ENCODE peak calls at places on chromosomes 6 and 20, in five cellular contexts. F is GM12878, Y is HL-60, J is K562, O is HepG2. C is an unnamed sample.

GRCh38 chr6:14417377-14417776 is 299.8 kb downstream of the CD83 start:
- DNase-seq in F (no peak), Y (no peak), J (no peak), O (no peak), C (no peak)

GRCh38 chr6:126182650-126183311 is 157.1 kb upstream of the CENPW start:
- DNase-seq in F (peak), Y (no peak), J (no peak), O (peak), C (no peak)

GRCh38 chr20:40218296-40218955 is 470.6 kb downstream of the MAFB start:
- DNase-seq in F (no peak), Y (no peak), J (no peak), O (no peak), C (no peak)

GRCh38 chr6:105274678-105275077 is 94.9 kb upstream of the POPDC3 start:
- DNase-seq in F (no peak), Y (no peak), J (no peak), O (no peak), C (no peak)

GRCh38 chr6:156849806-156850205 is 72.6 kb downstream of the ARID1B start:
- DNase-seq in F (no peak), Y (no peak), J (no peak), O (no peak), C (no peak)

GRCh38 chr20:14568701-14569100 is 231.3 kb upstream of the FLRT3 start:
- DNase-seq in F (no peak), Y (no peak), J (no peak), O (no peak), C (no peak)

GRCh38 chr6:36633915-36634314 is 39.8 kb downstream of the SRSF3 start:
- DNase-seq in F (no peak), Y (no peak), J (no peak), O (peak), C (no peak)

GRCh38 chr6:123901441-123901840 is 97.8 kb downstream of the NKAIN2 start:
- DNase-seq in F (no peak), Y (no peak), J (no peak), O (no peak), C (no peak)

GRCh38 chr6:27293436-27294152 is 18.5 kb downstream of the POM121L2 start:
- DNase-seq in F (no peak), Y (no peak), J (peak), O (peak), C (no peak)

DNA sequence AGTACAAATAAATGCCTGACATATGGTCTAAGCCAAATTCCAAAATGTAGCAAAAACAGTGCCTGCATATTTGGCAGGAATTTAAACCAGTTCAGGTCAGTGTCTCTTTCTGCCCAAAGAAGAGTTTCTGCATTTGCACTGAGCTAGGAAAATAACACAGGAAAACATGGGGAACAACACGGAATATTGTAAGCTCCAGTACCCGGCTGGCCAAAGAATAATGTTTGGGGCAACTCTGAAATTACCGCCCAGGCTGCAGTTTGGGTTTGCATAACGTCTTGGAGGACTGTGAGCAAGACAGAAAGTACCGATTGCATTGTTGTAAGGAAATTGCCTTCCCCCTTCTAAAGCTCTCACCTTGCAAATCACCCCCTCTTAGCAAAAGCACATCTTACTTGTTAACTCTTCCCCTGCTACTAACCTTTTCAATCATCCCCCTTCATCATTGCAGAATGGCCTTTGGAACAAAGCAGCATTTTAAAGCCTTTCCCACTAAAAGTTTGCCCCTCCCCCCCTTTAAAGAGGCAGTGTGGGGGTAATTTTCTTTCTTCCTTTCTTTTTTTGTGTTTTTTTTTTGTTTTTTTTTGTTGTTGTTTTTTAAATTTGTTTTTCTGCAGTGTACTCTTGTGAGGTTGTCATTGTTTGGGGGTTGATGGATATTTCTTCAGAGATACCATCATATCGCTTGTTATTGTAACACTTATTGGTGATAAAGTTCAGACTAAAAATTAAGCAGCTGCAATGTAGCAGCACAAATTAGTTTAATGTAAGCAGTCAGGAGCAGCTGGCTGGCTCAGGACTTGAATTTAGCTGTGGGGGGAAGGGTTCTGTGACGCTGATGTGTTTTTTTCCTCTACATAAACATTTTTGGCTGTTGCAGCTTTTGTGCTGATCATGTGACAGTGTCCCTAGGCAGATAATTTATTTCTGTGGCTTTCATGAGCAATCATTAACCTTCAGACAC is 100.0 kb upstream of the CITED2 start:
- DNase-seq in F (no peak), Y (peak), J (peak), O (no peak), C (no peak)
- TF ChIP-seq GABPA in F (no peak), Y (no peak), J (no peak), O (no peak), C (no peak)

GRCh38 chr6:107237992-107238660 is 122.8 kb upstream of the BEND3 start:
- DNase-seq in F (no peak), Y (no peak), J (no peak), O (no peak), C (no peak)

GRCh38 chr6:107230448-107230847 is 115.1 kb upstream of the BEND3 start:
- DNase-seq in F (no peak), Y (no peak), J (no peak), O (no peak), C (no peak)

GRCh38 chr6:107231243-107231642 is 115.9 kb upstream of the BEND3 start:
- DNase-seq in F (no peak), Y (no peak), J (no peak), O (no peak), C (no peak)

GRCh38 chr6:107235007-107235406 is 119.7 kb upstream of the BEND3 start:
- DNase-seq in F (no peak), Y (no peak), J (no peak), O (peak), C (no peak)

GRCh38 chr6:107235521-107235920 is 120.2 kb upstream of the BEND3 start:
- DNase-seq in F (no peak), Y (no peak), J (no peak), O (no peak), C (no peak)
- TF ChIP-seq GABPA in F (no peak), Y (no peak), J (no peak), O (no peak), C (no peak)

DNA sequence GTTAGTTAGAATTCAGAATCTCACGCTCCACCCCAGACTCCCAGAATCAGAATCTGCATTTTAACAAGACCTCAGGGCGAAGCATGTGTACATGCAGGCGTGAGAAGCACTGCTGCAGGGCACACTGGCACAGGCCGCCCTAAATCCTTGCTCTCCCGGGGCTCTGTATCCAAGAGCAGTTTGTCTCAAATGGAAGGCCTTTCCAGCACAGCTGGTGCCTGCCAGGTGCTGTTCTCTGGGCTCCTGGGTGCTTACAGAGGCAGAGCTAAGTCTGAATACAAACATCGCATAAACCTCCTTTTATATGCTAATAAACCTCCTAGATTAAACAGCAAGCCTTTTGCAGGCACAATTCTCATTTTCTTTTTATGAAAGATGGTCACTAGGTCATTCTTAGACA is 119.1 kb upstream of the CD93 start:
- DNase-seq in F (no peak), Y (no peak), J (no peak), O (no peak), C (no peak)
- TF ChIP-seq GABPA in F (no peak), Y (no peak), J (no peak), O (no peak), C (no peak)

DNA sequence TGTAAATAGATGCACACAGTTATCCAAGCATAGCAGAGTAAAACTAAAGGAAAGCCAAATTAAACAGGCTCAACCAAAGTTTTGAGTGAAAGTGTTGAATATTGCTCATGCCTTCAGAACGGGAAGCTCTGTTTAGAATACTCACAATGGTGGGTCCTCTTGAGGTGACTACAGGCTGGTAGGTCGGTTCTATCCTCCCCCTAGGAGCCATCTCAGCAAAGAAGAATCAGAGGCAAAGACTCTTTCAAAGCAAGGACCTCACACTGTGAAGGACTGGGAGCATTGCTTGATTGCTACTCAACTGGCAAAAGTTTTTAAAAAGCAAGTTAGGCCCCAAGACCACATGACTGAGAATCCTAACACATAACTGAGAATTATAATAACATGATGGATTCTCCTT is 88.4 kb upstream of the JAG1 start:
- DNase-seq in F (no peak), Y (no peak), J (no peak), O (no peak), C (no peak)
- TF ChIP-seq GABPA in F (no peak), Y (no peak), J (no peak), O (no peak), C (no peak)

DNA sequence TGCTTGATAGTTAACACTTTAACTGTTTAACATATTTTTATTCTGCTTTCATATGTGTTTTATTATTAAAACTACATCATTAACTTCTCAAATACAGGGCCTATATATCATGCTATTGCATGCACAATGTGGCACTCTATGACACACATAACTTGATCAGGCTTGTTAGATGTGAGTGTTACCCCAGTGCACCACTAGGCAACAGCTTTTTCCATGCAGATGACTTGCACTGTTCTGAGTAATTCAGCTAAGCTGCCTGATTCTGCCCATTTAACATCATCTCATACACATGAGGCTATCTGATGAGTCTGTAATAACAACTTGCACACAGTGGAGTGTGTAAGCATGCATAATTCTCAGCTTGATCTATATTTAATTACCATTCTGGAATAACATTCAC is 83.0 kb downstream of the GRM1 start:
- DNase-seq in F (no peak), Y (no peak), J (no peak), O (no peak), C (no peak)
- TF ChIP-seq GABPA in F (no peak), Y (no peak), J (no peak), O (no peak), C (no peak)

GRCh38 chr6:107864235-107864970 is 40.3 kb upstream of the SCML4 start:
- DNase-seq in F (no peak), Y (no peak), J (no peak), O (no peak), C (no peak)

GRCh38 chr6:107869871-107870270 is 45.8 kb upstream of the SCML4 start:
- DNase-seq in F (no peak), Y (no peak), J (no peak), O (no peak), C (no peak)

GRCh38 chr6:107868867-107869611 is 44.9 kb upstream of the SCML4 start:
- DNase-seq in F (no peak), Y (no peak), J (no peak), O (no peak), C (no peak)

GRCh38 chr6:107867302-107867615 is 43.1 kb upstream of the SCML4 start:
- DNase-seq in F (no peak), Y (no peak), J (no peak), O (no peak), C (no peak)

DNA sequence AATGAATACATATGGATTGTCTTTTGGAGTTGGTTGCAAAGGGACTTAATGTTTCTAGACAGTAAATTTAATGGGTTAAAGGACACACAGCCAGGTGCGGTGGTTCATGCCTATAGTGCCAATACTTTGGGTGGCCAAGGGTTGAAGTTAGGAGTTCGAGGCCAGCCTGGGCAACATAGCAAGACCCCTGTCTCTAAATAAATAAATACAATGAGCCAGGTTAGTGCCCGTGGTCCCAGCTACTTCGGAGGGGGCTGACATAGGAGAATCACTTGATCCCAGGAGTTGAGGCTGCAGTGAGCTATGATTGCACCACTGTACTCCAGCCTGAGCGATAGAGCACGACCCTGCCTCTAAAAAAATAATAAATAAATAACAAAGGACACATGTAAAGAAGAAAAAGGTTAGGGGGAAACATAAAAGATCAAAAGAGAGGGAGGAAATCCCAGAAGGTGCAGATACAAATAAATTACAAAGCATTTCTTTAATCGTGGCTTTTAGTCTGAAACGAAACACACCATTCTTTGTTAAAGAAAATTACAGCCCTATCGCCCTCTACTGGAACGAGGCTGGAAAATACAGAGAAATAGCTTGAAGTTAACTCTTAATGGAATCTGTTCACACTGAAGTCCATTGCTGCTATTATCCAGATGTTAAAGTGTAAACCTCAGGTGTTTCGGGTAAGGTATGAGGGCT is 42.6 kb upstream of the SCML4 start:
- DNase-seq in F (no peak), Y (peak), J (no peak), O (peak), C (no peak)
- TF ChIP-seq GABPA in F (no peak), Y (no peak), J (no peak), O (no peak), C (no peak)

GRCh38 chr6:16251706-16252105 is 13.3 kb downstream of the GMPR start:
- DNase-seq in F (no peak), Y (no peak), J (no peak), O (no peak), C (no peak)
- TF ChIP-seq GABPA in F (no peak), Y (no peak), J (no peak), O (no peak), C (no peak)

GRCh38 chr20:45860573-45861011 is 3.2 kb downstream of the ZSWIM3 start:
- DNase-seq in F (no peak), Y (no peak), J (no peak), O (no peak), C (no peak)
- TF ChIP-seq GABPA in F (no peak), Y (no peak), J (no peak), O (no peak), C (no peak)

DNA sequence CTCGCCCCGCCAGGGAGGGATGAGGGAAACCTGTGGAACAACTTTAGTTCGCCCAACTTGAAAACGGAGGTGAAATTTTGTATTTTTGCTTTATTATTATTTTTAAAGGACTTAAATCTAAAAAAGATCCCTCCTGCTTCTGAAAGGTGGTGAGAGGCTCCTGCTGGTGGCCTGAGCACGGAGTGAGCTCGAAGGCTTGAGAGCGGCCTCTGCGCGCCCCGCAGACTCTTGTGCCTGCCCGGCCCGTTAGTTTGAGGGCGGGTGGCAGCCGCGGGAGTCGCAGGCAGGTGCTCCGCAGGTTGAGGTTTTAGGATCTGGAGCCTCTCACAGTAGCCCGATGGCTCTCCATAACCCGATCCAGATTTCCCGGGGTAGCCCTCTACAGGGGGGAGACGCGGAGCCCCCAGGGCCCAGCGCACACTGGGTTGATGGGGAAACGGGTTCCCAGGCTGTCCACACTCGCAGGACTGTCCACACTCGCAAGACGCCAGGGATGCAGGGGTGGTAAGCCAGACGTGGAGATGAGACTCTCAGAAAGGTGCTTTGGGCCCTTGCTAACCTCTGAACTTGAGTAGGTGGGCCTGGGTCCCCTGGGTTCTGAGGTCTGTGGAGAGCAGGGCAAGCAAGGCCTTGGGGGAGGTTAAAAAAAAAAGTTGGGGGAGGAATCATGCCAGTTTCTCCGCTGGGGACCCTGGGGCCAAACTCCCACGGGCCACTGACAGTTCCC is 46.3 kb upstream of the SUPT3H start:
- DNase-seq in F (no peak), Y (peak), J (no peak), O (no peak), C (no peak)
- TF ChIP-seq GABPA in F (no peak), Y (no peak), J (no peak), O (no peak), C (no peak)

DNA sequence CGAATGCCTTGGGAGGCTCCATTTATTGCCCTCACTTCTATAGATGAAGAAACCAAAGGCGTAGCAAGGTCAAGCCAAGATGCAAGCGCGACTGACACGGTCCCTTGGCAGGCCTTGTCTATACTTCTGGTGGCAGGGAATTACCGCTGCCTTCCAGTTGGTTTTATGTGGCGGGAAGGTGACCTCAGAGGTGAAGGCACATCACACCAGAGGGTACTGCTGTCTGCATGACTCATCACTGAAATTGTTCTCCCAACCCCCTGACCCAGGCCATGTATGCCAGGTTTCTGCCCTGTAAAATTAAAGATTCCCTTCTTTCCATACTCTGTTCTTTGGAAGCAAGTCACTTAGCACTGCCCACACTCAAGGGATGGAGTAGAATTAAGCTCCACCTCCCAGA is 36.1 kb upstream of the NAA20 start:
- DNase-seq in F (no peak), Y (no peak), J (no peak), O (no peak), C (no peak)
- TF ChIP-seq GABPA in F (no peak), Y (no peak), J (no peak), O (no peak), C (no peak)